ENCODE peak calls at places on chromosome X, in six cellular contexts. Z, Y, J, U, X and W are unnamed samples.

GRCh38 chrX:131729295-131729694 is 185.4 kb downstream of the OR13H1 start:
- DNase-seq in Y (peak; percentile 57), U (no peak), X (peak; percentile 82), J (no peak), Z (no peak), W (no peak)

GRCh38 chrX:17931855-17932254 is 70.8 kb upstream of the RAI2 start:
- DNase-seq in X (no peak), J (no peak), Y (no peak), U (no peak), Z (no peak), W (no peak)

GRCh38 chrX:153744210-153745066 is 19.6 kb upstream of the PLXNB3 start:
- DNase-seq in Y (no peak), U (no peak), Z (no peak), X (no peak), J (no peak), W (no peak)

GRCh38 chrX:40863671-40864070 is 128.3 kb upstream of the MED14 start:
- DNase-seq in Y (no peak), U (no peak), Z (no peak), J (no peak), X (no peak), W (no peak)

GRCh38 chrX:105120460-105120859 is 100.0 kb downstream of the TEX13A start:
- DNase-seq in U (peak; percentile 2), Y (no peak), X (no peak), Z (no peak), J (no peak), W (no peak)

GRCh38 chrX:22247169-22247568 is 25.5 kb upstream of the CBLL2 start:
- DNase-seq in U (no peak), J (peak; percentile 73), Y (no peak), Z (no peak), X (no peak), W (no peak)

GRCh38 chrX:66110112-66110511 is 53.9 kb upstream of the HEPH start:
- DNase-seq in U (peak; percentile 62), J (peak; percentile 8), Z (no peak), Y (peak; percentile 3), X (no peak), W (peak; percentile 3)

GRCh38 chrX:130055899-130056298 is 54.4 kb downstream of the ELF4 start:
- DNase-seq in J (no peak), Z (no peak), X (no peak), U (no peak), Y (no peak), W (no peak)

GRCh38 chrX:17369294-17369693 is 5.7 kb upstream of the NHS start:
- DNase-seq in J (no peak), Y (no peak), Z (no peak), X (no peak), U (no peak), W (no peak)

GRCh38 chrX:103550415-103551051 is 31.2 kb upstream of the RAB40A start:
- DNase-seq in X (no peak), J (no peak), Z (no peak), U (no peak), Y (no peak), W (no peak)

GRCh38 chrX:136423724-136424123 is 64.0 kb upstream of the BRS3 start:
- DNase-seq in J (no peak), Z (no peak), Y (no peak), U (no peak), X (no peak), W (no peak)

GRCh38 chrX:17372052-17372451 is 2.9 kb upstream of the NHS start:
- DNase-seq in Z (no peak), U (no peak), Y (no peak), J (no peak), X (no peak), W (no peak)

GRCh38 chrX:23822397-23822796 is 39.4 kb downstream of the SAT1 start:
- DNase-seq in Z (no peak), Y (peak; percentile 18), J (peak; percentile 19), X (no peak), U (no peak), W (peak; percentile 36)

GRCh38 chrX:10989386-10989785 is 121.7 kb upstream of the HCCS start:
- DNase-seq in Z (no peak), J (peak; percentile 48), X (no peak), U (no peak), Y (no peak), W (peak; percentile 13)

GRCh38 chrX:97057349-97057909 is 173.7 kb downstream of the RPA4 start:
- DNase-seq in U (no peak), X (no peak), Z (no peak), Y (no peak), J (no peak), W (no peak)

GRCh38 chrX:72121381-72121780 is 10.3 kb downstream of the RTL5 start:
- DNase-seq in X (no peak), Y (peak; percentile 77), Z (peak; percentile 32), U (no peak), J (peak; percentile 50), W (no peak)

GRCh38 chrX:13845721-13846378 is 29.0 kb upstream of the GPM6B start:
- DNase-seq in J (no peak), Y (no peak), U (no peak), Z (no peak), X (no peak), W (no peak)

GRCh38 chrX:104712515-104712914 is 146.5 kb downstream of the IL1RAPL2 start:
- DNase-seq in Y (no peak), X (no peak), Z (no peak), U (peak; percentile 36), J (no peak), W (no peak)

GRCh38 chrX:23061116-23061515 is 61.4 kb downstream of the DDX53 start:
- DNase-seq in J (no peak), X (no peak), Z (no peak), U (no peak), Y (no peak), W (no peak)

GRCh38 chrX:12679522-12679921 is 111.7 kb upstream of the PRPS2 start:
- DNase-seq in X (no peak), J (no peak), Y (no peak), U (no peak), Z (no peak), W (no peak)

GRCh38 chrX:151488677-151489076 is 74.8 kb upstream of the PASD1 start:
- DNase-seq in Z (peak; percentile 1), J (peak; percentile 5), X (no peak), U (peak; percentile 2), Y (no peak), W (peak; percentile 2)